ENCODE peak calls at places on chromosomes 1 and 21, in four cellular contexts. One of them, this sample, is unnamed.

GRCh38 chr1:188070848-188071247 is 1242.1 kb downstream of the PLA2G4A start:
- DNase-seq in HepG2: no peak
- DNase-seq in H1: no peak
- DNase-seq in GM12878: no peak
- DNase-seq in this sample: no peak

GRCh38 chr1:177278626-177279390 is 108.0 kb downstream of the BRINP2 start:
- DNase-seq in GM12878: no peak
- DNase-seq in H1: no peak
- DNase-seq in HepG2: no peak
- DNase-seq in this sample: no peak

GRCh38 chr1:55275976-55276375 is 60.8 kb upstream of the USP24 start:
- DNase-seq in GM12878: no peak
- DNase-seq in HepG2: no peak
- DNase-seq in H1: no peak
- DNase-seq in this sample: peak; percentile 52

GRCh38 chr1:96361961-96362360 is 359.6 kb upstream of the PTBP2 start:
- DNase-seq in GM12878: no peak
- DNase-seq in HepG2: no peak
- DNase-seq in H1: no peak
- DNase-seq in this sample: no peak

GRCh38 chr1:206021796-206022365 is 1.8 kb downstream of the CTSE start:
- DNase-seq in H1: no peak
- DNase-seq in GM12878: no peak
- DNase-seq in HepG2: no peak
- DNase-seq in this sample: no peak

GRCh38 chr1:66253330-66253921 is 280.5 kb upstream of the SGIP1 start:
- DNase-seq in HepG2: peak; percentile 26
- DNase-seq in H1: no peak
- DNase-seq in GM12878: peak; percentile 55
- DNase-seq in this sample: no peak

GRCh38 chr1:228902781-228903572 is 167.7 kb downstream of the RHOU start:
- DNase-seq in H1: peak; percentile 22
- DNase-seq in GM12878: no peak
- DNase-seq in HepG2: peak; percentile 91
- DNase-seq in this sample: no peak

GRCh38 chr21:41753001-41753725 is 13.7 kb downstream of the RIPK4 start:
- DNase-seq in HepG2: no peak
- DNase-seq in H1: no peak
- DNase-seq in GM12878: no peak
- DNase-seq in this sample: no peak

GRCh38 chr1:109137959-109138757 is 24.2 kb downstream of the ELAPOR1 start:
- DNase-seq in H1: no peak
- DNase-seq in GM12878: no peak
- DNase-seq in HepG2: no peak
- DNase-seq in this sample: no peak

DNA sequence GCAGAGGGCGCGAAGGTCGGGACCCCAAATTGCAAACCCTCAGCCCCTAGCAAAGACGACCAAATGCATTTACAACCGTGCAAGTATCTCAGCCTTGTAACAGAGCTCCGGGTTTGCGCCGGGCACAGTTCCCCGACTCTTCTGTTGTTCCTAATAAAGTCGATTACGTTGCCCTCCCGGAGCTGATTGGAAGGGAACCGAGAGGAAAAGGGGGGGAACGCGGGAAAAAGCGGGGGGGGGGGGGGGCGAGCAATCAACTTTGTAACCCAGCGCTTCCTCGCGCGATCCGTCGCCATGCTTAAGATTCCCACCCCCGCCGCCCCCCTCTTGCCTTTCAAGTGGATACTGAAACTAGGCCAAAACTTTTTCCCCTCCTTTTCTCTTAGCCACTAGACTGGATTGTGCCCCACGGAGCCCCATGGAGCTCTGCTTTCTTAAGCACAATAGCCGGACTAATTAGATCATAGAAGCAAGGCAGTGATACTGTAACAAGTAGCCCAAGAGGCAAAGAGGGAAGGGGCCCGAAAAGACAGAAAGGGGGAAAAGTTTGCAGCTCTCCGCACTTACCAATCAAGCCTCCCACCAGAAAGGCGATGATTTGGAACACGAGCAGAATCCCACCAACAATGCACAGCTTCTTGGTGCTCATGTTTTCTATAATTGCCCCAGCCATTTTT is 558 bp downstream of the WLS start:
- DNase-seq in HepG2: no peak
- DNase-seq in GM12878: no peak
- DNase-seq in H1: no peak
- DNase-seq in this sample: no peak
- TF ChIP-seq HDAC6 in HepG2: no peak
- TF ChIP-seq HDAC6 in GM12878: no peak
- TF ChIP-seq HDAC6 in H1: no peak
- TF ChIP-seq HDAC6 in this sample: no peak

GRCh38 chr1:29125237-29125641 is 1.5 kb upstream of the TMEM200B start:
- DNase-seq in HepG2: no peak
- DNase-seq in H1: no peak
- DNase-seq in GM12878: no peak
- DNase-seq in this sample: no peak
- TF ChIP-seq HDAC6 in HepG2: no peak
- TF ChIP-seq HDAC6 in H1: no peak
- TF ChIP-seq HDAC6 in GM12878: no peak
- TF ChIP-seq HDAC6 in this sample: no peak

GRCh38 chr1:46370214-46370633 is 23.9 kb upstream of the FAAH start:
- DNase-seq in H1: no peak
- DNase-seq in HepG2: no peak
- DNase-seq in GM12878: peak; percentile 37
- DNase-seq in this sample: peak; percentile 72
- TF ChIP-seq HDAC6 in H1: no peak
- TF ChIP-seq HDAC6 in HepG2: no peak
- TF ChIP-seq HDAC6 in GM12878: no peak
- TF ChIP-seq HDAC6 in this sample: no peak

GRCh38 chr1:226308723-226309397 is at the start of gene LIN9:
- DNase-seq in H1: peak; percentile 98
- DNase-seq in GM12878: peak; percentile 46
- DNase-seq in HepG2: peak; percentile 77
- DNase-seq in this sample: peak; percentile 98

GRCh38 chr1:226310637-226311195 is 1.8 kb upstream of the LIN9 start:
- DNase-seq in H1: no peak
- DNase-seq in HepG2: no peak
- DNase-seq in GM12878: no peak
- DNase-seq in this sample: peak; percentile 31

GRCh38 chr1:226308166-226308722 is 720 bp downstream of the LIN9 start:
- DNase-seq in HepG2: no peak
- DNase-seq in GM12878: no peak
- DNase-seq in H1: no peak
- DNase-seq in this sample: no peak

GRCh38 chr1:226310123-226310540 is 1.2 kb upstream of the LIN9 start:
- DNase-seq in HepG2: peak; percentile 12
- DNase-seq in H1: no peak
- DNase-seq in GM12878: no peak
- DNase-seq in this sample: peak; percentile 62

GRCh38 chr1:226309398-226310122 is 596 bp upstream of the LIN9 start:
- DNase-seq in H1: no peak
- DNase-seq in GM12878: no peak
- DNase-seq in HepG2: peak; percentile 17
- DNase-seq in this sample: no peak
- TF ChIP-seq HDAC6 in H1: no peak
- TF ChIP-seq HDAC6 in GM12878: no peak
- TF ChIP-seq HDAC6 in HepG2: no peak
- TF ChIP-seq HDAC6 in this sample: no peak